ENCODE peak calls at places on chromosomes 4 and X, in nine cellular contexts. One of them, this sample, is unnamed.

GRCh38 chr4:160353548-160353947 is 1250.7 kb downstream of the RAPGEF2 start:
- DNase-seq in dorsolateral prefrontal cortex: peak
- DNase-seq in GM23338: no peak
- DNase-seq in HCT116: no peak
- DNase-seq in IMR-90: no peak
- DNase-seq in right atrium auricular region: no peak
- DNase-seq in psoas muscle: no peak
- DNase-seq in CD8-positive, alpha-beta T cell: no peak
- DNase-seq in AG04450: no peak
- DNase-seq in this sample: no peak

GRCh38 chr4:55050418-55050950 is 74.9 kb downstream of the KDR start:
- DNase-seq in psoas muscle: no peak
- DNase-seq in CD8-positive, alpha-beta T cell: no peak
- DNase-seq in IMR-90: no peak
- DNase-seq in HCT116: no peak
- DNase-seq in GM23338: no peak
- DNase-seq in dorsolateral prefrontal cortex: no peak
- DNase-seq in AG04450: no peak
- DNase-seq in right atrium auricular region: no peak
- DNase-seq in this sample: no peak

GRCh38 chr4:169210516-169211108 is 60.1 kb downstream of the SH3RF1 start:
- DNase-seq in psoas muscle: no peak
- DNase-seq in CD8-positive, alpha-beta T cell: no peak
- DNase-seq in right atrium auricular region: no peak
- DNase-seq in dorsolateral prefrontal cortex: no peak
- DNase-seq in HCT116: no peak
- DNase-seq in GM23338: no peak
- DNase-seq in AG04450: no peak
- DNase-seq in IMR-90: no peak
- DNase-seq in this sample: no peak

GRCh38 chr4:37054670-37055069 is 189.9 kb upstream of the NWD2 start:
- DNase-seq in dorsolateral prefrontal cortex: no peak
- DNase-seq in HCT116: no peak
- DNase-seq in psoas muscle: no peak
- DNase-seq in CD8-positive, alpha-beta T cell: no peak
- DNase-seq in IMR-90: no peak
- DNase-seq in right atrium auricular region: no peak
- DNase-seq in GM23338: peak
- DNase-seq in AG04450: no peak
- DNase-seq in this sample: no peak

GRCh38 chr4:99715286-99715685 is 57.7 kb upstream of the C4orf54 start:
- DNase-seq in GM23338: no peak
- DNase-seq in AG04450: no peak
- DNase-seq in CD8-positive, alpha-beta T cell: no peak
- DNase-seq in IMR-90: no peak
- DNase-seq in dorsolateral prefrontal cortex: no peak
- DNase-seq in HCT116: no peak
- DNase-seq in psoas muscle: no peak
- DNase-seq in right atrium auricular region: no peak
- DNase-seq in this sample: no peak

GRCh38 chr4:173486714-173487392 is 43.2 kb downstream of the HAND2 start:
- DNase-seq in HCT116: no peak
- DNase-seq in CD8-positive, alpha-beta T cell: no peak
- DNase-seq in right atrium auricular region: no peak
- DNase-seq in dorsolateral prefrontal cortex: no peak
- DNase-seq in psoas muscle: no peak
- DNase-seq in GM23338: no peak
- DNase-seq in AG04450: no peak
- DNase-seq in IMR-90: no peak
- DNase-seq in this sample: peak

GRCh38 chr4:126028871-126029270 is 714.1 kb downstream of the FAT4 start:
- DNase-seq in right atrium auricular region: no peak
- DNase-seq in GM23338: no peak
- DNase-seq in HCT116: no peak
- DNase-seq in psoas muscle: no peak
- DNase-seq in CD8-positive, alpha-beta T cell: no peak
- DNase-seq in IMR-90: peak
- DNase-seq in dorsolateral prefrontal cortex: no peak
- DNase-seq in AG04450: peak
- DNase-seq in this sample: no peak

GRCh38 chr4:186104114-186104894 is at the start of gene FAM149A:
- DNase-seq in HCT116: peak
- DNase-seq in AG04450: no peak
- DNase-seq in IMR-90: no peak
- DNase-seq in psoas muscle: peak
- DNase-seq in CD8-positive, alpha-beta T cell: no peak
- DNase-seq in GM23338: peak
- DNase-seq in right atrium auricular region: no peak
- DNase-seq in dorsolateral prefrontal cortex: no peak
- DNase-seq in this sample: peak

DNA sequence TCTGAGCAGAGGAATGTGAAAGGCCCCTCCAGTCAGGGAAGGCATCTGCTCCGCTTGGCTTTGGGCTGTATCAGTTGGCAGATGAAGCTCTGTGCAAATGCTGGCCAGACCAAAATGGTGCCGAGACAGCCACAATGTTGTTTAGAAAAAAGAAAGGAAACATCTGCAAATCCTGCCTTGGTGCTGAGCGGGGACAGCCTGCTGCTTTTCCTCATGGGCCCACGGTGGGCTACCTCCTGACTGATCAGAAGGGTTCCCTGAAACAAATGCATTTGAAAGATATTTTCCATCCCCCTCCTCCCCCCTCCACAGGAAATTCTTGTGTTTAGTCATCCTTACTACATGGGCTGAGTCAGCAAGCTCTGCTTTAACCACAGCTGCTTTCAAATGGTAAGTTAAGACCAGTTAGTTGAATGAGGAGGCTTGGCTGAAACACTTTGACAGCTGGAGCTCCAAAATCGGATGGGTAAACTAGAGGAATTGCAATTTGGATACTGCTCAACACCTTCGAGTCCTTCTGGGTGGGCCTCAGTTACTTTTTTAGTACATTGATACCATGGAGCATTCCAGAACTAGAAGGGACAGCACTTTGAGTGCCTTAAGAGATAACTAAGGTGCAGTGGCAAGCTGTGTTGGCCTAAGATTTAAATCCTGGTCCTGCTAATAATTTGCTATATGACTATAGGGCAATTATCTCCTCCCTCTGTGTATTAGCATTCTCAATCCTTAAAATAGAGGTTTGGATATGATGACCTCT is 36.0 kb downstream of the PLAC1 start:
- DNase-seq in HCT116: peak
- DNase-seq in psoas muscle: no peak
- DNase-seq in AG04450: no peak
- DNase-seq in IMR-90: peak
- DNase-seq in right atrium auricular region: no peak
- DNase-seq in CD8-positive, alpha-beta T cell: no peak
- DNase-seq in dorsolateral prefrontal cortex: no peak
- DNase-seq in GM23338: peak
- DNase-seq in this sample: no peak
- H3K27ac ChIP-seq in HCT116: no peak
- H3K27ac ChIP-seq in psoas muscle: peak
- H3K27ac ChIP-seq in AG04450: peak
- H3K27ac ChIP-seq in IMR-90: peak
- H3K27ac ChIP-seq in right atrium auricular region: no peak
- H3K27ac ChIP-seq in CD8-positive, alpha-beta T cell: no peak
- H3K27ac ChIP-seq in dorsolateral prefrontal cortex: no peak
- H3K27ac ChIP-seq in GM23338: no peak
- H3K27ac ChIP-seq in this sample: no peak

GRCh38 chr4:143559757-143560147 is 46.2 kb downstream of the SMARCA5 start:
- DNase-seq in GM23338: peak
- DNase-seq in HCT116: no peak
- DNase-seq in CD8-positive, alpha-beta T cell: no peak
- DNase-seq in right atrium auricular region: no peak
- DNase-seq in AG04450: no peak
- DNase-seq in dorsolateral prefrontal cortex: no peak
- DNase-seq in IMR-90: no peak
- DNase-seq in psoas muscle: no peak
- DNase-seq in this sample: no peak
- TF ChIP-seq CTCF in GM23338: peak
- TF ChIP-seq CTCF in HCT116: no peak
- TF ChIP-seq CTCF in CD8-positive, alpha-beta T cell: no peak
- TF ChIP-seq CTCF in right atrium auricular region: no peak
- TF ChIP-seq CTCF in AG04450: no peak
- TF ChIP-seq CTCF in dorsolateral prefrontal cortex: no peak
- TF ChIP-seq CTCF in IMR-90: no peak
- TF ChIP-seq CTCF in psoas muscle: no peak
- TF ChIP-seq CTCF in this sample: peak

GRCh38 chrX:12138366-12139313 is at the start of gene FRMPD4:
- DNase-seq in psoas muscle: no peak
- DNase-seq in CD8-positive, alpha-beta T cell: no peak
- DNase-seq in HCT116: no peak
- DNase-seq in AG04450: no peak
- DNase-seq in GM23338: peak
- DNase-seq in right atrium auricular region: no peak
- DNase-seq in dorsolateral prefrontal cortex: no peak
- DNase-seq in IMR-90: peak
- DNase-seq in this sample: peak
- H3K27ac ChIP-seq in psoas muscle: no peak
- H3K27ac ChIP-seq in CD8-positive, alpha-beta T cell: no peak
- H3K27ac ChIP-seq in HCT116: no peak
- H3K27ac ChIP-seq in AG04450: no peak
- H3K27ac ChIP-seq in GM23338: no peak
- H3K27ac ChIP-seq in right atrium auricular region: no peak
- H3K27ac ChIP-seq in dorsolateral prefrontal cortex: peak
- H3K27ac ChIP-seq in IMR-90: no peak
- H3K27ac ChIP-seq in this sample: no peak

GRCh38 chrX:56233100-56233499 is 944 bp downstream of the KLF8 start:
- DNase-seq in CD8-positive, alpha-beta T cell: no peak
- DNase-seq in right atrium auricular region: no peak
- DNase-seq in HCT116: no peak
- DNase-seq in IMR-90: no peak
- DNase-seq in GM23338: peak
- DNase-seq in AG04450: no peak
- DNase-seq in psoas muscle: peak
- DNase-seq in dorsolateral prefrontal cortex: no peak
- DNase-seq in this sample: no peak

GRCh38 chrX:56232221-56233082 is at the start of gene KLF8:
- DNase-seq in right atrium auricular region: no peak
- DNase-seq in GM23338: peak
- DNase-seq in IMR-90: no peak
- DNase-seq in HCT116: peak
- DNase-seq in CD8-positive, alpha-beta T cell: peak
- DNase-seq in dorsolateral prefrontal cortex: no peak
- DNase-seq in psoas muscle: peak
- DNase-seq in AG04450: no peak
- DNase-seq in this sample: peak

GRCh38 chrX:56231706-56232105 is 450 bp upstream of the KLF8 start:
- DNase-seq in GM23338: peak
- DNase-seq in dorsolateral prefrontal cortex: no peak
- DNase-seq in IMR-90: no peak
- DNase-seq in psoas muscle: no peak
- DNase-seq in CD8-positive, alpha-beta T cell: no peak
- DNase-seq in right atrium auricular region: no peak
- DNase-seq in HCT116: no peak
- DNase-seq in AG04450: no peak
- DNase-seq in this sample: no peak

GRCh38 chrX:56228914-56229313 is 3.2 kb upstream of the KLF8 start:
- DNase-seq in GM23338: peak
- DNase-seq in HCT116: no peak
- DNase-seq in IMR-90: no peak
- DNase-seq in dorsolateral prefrontal cortex: no peak
- DNase-seq in CD8-positive, alpha-beta T cell: no peak
- DNase-seq in AG04450: no peak
- DNase-seq in psoas muscle: no peak
- DNase-seq in right atrium auricular region: no peak
- DNase-seq in this sample: peak

DNA sequence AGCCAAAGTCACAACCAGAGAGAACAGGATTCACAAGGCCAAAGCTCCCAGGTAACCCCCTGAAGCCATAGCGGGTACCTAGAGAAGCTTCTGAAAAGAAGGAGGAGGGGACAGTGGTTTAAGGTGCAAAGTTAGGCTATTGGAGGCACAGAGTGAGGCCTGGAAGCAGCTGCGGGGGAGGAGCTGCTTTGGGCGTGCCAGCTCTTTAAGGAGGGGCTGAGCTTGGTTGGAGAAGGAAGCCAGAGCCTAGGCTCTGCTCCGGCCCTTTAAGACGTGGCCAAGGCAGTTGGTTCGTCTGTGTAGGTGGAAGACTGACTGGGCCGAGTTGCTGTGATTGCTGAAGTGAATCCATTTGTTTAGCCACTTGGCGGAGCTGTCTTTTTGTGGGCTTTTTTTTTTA is 1.5 kb downstream of the KLF8 start:
- DNase-seq in GM23338: peak
- DNase-seq in IMR-90: no peak
- DNase-seq in CD8-positive, alpha-beta T cell: no peak
- DNase-seq in HCT116: peak
- DNase-seq in right atrium auricular region: peak
- DNase-seq in psoas muscle: peak
- DNase-seq in dorsolateral prefrontal cortex: peak
- DNase-seq in AG04450: no peak
- DNase-seq in this sample: peak
- TF ChIP-seq CTCF in GM23338: peak
- TF ChIP-seq CTCF in IMR-90: no peak
- TF ChIP-seq CTCF in CD8-positive, alpha-beta T cell: no peak
- TF ChIP-seq CTCF in HCT116: no peak
- TF ChIP-seq CTCF in right atrium auricular region: peak
- TF ChIP-seq CTCF in psoas muscle: peak
- TF ChIP-seq CTCF in dorsolateral prefrontal cortex: no peak
- TF ChIP-seq CTCF in AG04450: no peak
- TF ChIP-seq CTCF in this sample: no peak

GRCh38 chrX:154739952-154740351 is 10.9 kb downstream of the GAB3 start:
- DNase-seq in psoas muscle: no peak
- DNase-seq in IMR-90: no peak
- DNase-seq in CD8-positive, alpha-beta T cell: no peak
- DNase-seq in right atrium auricular region: no peak
- DNase-seq in HCT116: no peak
- DNase-seq in AG04450: no peak
- DNase-seq in dorsolateral prefrontal cortex: no peak
- DNase-seq in GM23338: no peak
- DNase-seq in this sample: no peak

GRCh38 chrX:154742623-154743022 is 8.3 kb downstream of the GAB3 start:
- DNase-seq in psoas muscle: no peak
- DNase-seq in right atrium auricular region: no peak
- DNase-seq in GM23338: no peak
- DNase-seq in dorsolateral prefrontal cortex: no peak
- DNase-seq in HCT116: no peak
- DNase-seq in IMR-90: no peak
- DNase-seq in CD8-positive, alpha-beta T cell: no peak
- DNase-seq in AG04450: no peak
- DNase-seq in this sample: no peak

GRCh38 chrX:154734101-154734781 is 16.6 kb downstream of the GAB3 start:
- DNase-seq in psoas muscle: no peak
- DNase-seq in IMR-90: peak
- DNase-seq in HCT116: no peak
- DNase-seq in CD8-positive, alpha-beta T cell: no peak
- DNase-seq in GM23338: no peak
- DNase-seq in right atrium auricular region: no peak
- DNase-seq in AG04450: no peak
- DNase-seq in dorsolateral prefrontal cortex: peak
- DNase-seq in this sample: no peak

GRCh38 chrX:154735695-154736393 is 15.0 kb downstream of the GAB3 start:
- DNase-seq in AG04450: peak
- DNase-seq in right atrium auricular region: no peak
- DNase-seq in GM23338: no peak
- DNase-seq in CD8-positive, alpha-beta T cell: no peak
- DNase-seq in IMR-90: peak
- DNase-seq in dorsolateral prefrontal cortex: no peak
- DNase-seq in psoas muscle: peak
- DNase-seq in HCT116: no peak
- DNase-seq in this sample: peak

GRCh38 chrX:154738013-154738738 is 12.7 kb downstream of the GAB3 start:
- DNase-seq in dorsolateral prefrontal cortex: no peak
- DNase-seq in AG04450: no peak
- DNase-seq in GM23338: no peak
- DNase-seq in HCT116: no peak
- DNase-seq in IMR-90: peak
- DNase-seq in psoas muscle: peak
- DNase-seq in CD8-positive, alpha-beta T cell: no peak
- DNase-seq in right atrium auricular region: no peak
- DNase-seq in this sample: peak
- H3K27ac ChIP-seq in dorsolateral prefrontal cortex: no peak
- H3K27ac ChIP-seq in AG04450: peak
- H3K27ac ChIP-seq in GM23338: no peak
- H3K27ac ChIP-seq in HCT116: no peak
- H3K27ac ChIP-seq in IMR-90: no peak
- H3K27ac ChIP-seq in psoas muscle: peak
- H3K27ac ChIP-seq in CD8-positive, alpha-beta T cell: no peak
- H3K27ac ChIP-seq in right atrium auricular region: peak
- H3K27ac ChIP-seq in this sample: peak